ENCODE peak calls at places on chromosomes 7 and 10, in seven cellular contexts. C is AG04449; X is fibroblast of lung; M is sigmoid colon; A is hepatocyte; Z is activated T-helper 1 cell treated with anti-CD3 and anti-CD28 coated beads, Interleukin-12 subunit alpha, Interleukin-12 subunit beta, Interleukin-2, Interleukin-4 antibody, amounts not matched to agents 30 ng/mL and 10 ng/mL and 1 ng/mL, durations not matched to agents 14 hours and 24 hours and 36 hours; T is stimulated activated CD8-positive, alpha-beta memory T cell treated with anti-CD3 and anti-CD28 coated beads, Interleukin-4, amount 100 ng/mL, for 1 hour. E is an unnamed sample.

GRCh38 chr10:45672201-45673073 is at the start of gene ZFAND4:
- DNase-seq in C (peak; percentile 70), X (peak; percentile 97), M (peak; percentile 99), A (peak; percentile 97), Z (peak; percentile 94), T (peak; percentile 88), E (peak; percentile 97)

GRCh38 chr7:70812511-70812910 is 319.4 kb upstream of the GALNT17 start:
- DNase-seq in C (no peak), X (no peak), M (no peak), A (no peak), Z (no peak), T (no peak), E (no peak)

GRCh38 chr7:5213286-5213645 is 23.2 kb downstream of the WIPI2 start:
- DNase-seq in C (no peak), X (no peak), M (peak; percentile 44), A (no peak), Z (no peak), T (no peak), E (no peak)

GRCh38 chr7:137891016-137891655 is 44.4 kb upstream of the DGKI start:
- DNase-seq in C (no peak), X (no peak), M (no peak), A (no peak), Z (no peak), T (no peak), E (no peak)

GRCh38 chr10:30151581-30152389 is 92.4 kb upstream of the JCAD start:
- DNase-seq in C (peak; percentile 56), X (peak; percentile 94), M (no peak), A (peak; percentile 49), Z (no peak), T (no peak), E (no peak)

GRCh38 chr10:100046088-100046487 is 35.6 kb downstream of the CPN1 start:
- DNase-seq in C (peak; percentile 42), X (peak; percentile 72), M (peak; percentile 92), A (peak; percentile 94), Z (peak; percentile 57), T (peak; percentile 68), E (peak; percentile 77)

GRCh38 chr7:27204851-27205322 is 5.0 kb upstream of the HOXA13 start:
- DNase-seq in C (no peak), X (no peak), M (no peak), A (no peak), Z (no peak), T (no peak), E (no peak)

GRCh38 chr7:84985073-84985784 is 201.6 kb downstream of the SEMA3D start:
- DNase-seq in C (no peak), X (peak; percentile 24), M (no peak), A (no peak), Z (no peak), T (no peak), E (no peak)

GRCh38 chr10:99285846-99286245 is 43.3 kb upstream of the CNNM1 start:
- DNase-seq in C (no peak), X (peak; percentile 18), M (no peak), A (no peak), Z (no peak), T (no peak), E (no peak)

GRCh38 chr7:99308461-99309074 is 17.1 kb upstream of the ARPC1A start:
- DNase-seq in C (no peak), X (peak; percentile 58), M (no peak), A (no peak), Z (no peak), T (no peak), E (no peak)

GRCh38 chr7:138890782-138891445 is 90.3 kb downstream of the KIAA1549 start:
- DNase-seq in C (no peak), X (peak; percentile 44), M (no peak), A (peak; percentile 49), Z (no peak), T (no peak), E (no peak)

GRCh38 chr7:24721378-24722030 is 35.8 kb downstream of the GSDME start:
- DNase-seq in C (no peak), X (no peak), M (no peak), A (no peak), Z (no peak), T (no peak), E (no peak)

E was measured in stimulated activated naive CD8-positive, alpha-beta T cell treated with anti-CD3 and anti-CD28 coated beads, Interleukin-15, amount 100 ng/mL, for 72 hours.